ENCODE peak calls at places on chromosomes 11 and 22, in eight cellular contexts. W, L, M, A, X, C, U and K are unnamed samples.

GRCh38 chr11:72233773-72234513 is 9.4 kb downstream of the INPPL1 start:
- DNase-seq in L (no peak), M (peak; percentile 29), U (no peak), X (no peak), W (no peak), A (no peak), C (no peak), K (no peak)

GRCh38 chr11:129788278-129788677 is 27.4 kb upstream of the TMEM45B start:
- DNase-seq in W (no peak), X (no peak), M (no peak), U (no peak), A (no peak), L (no peak), C (no peak), K (no peak)

GRCh38 chr22:47692811-47693210 is 930.4 kb downstream of the TBC1D22A start:
- DNase-seq in U (no peak), M (no peak), L (peak; percentile 9), X (no peak), A (no peak), W (no peak), C (no peak), K (no peak)

GRCh38 chr11:45087301-45087700 is 59.1 kb upstream of the PRDM11 start:
- DNase-seq in A (peak; percentile 75), U (no peak), L (peak; percentile 64), C (peak; percentile 83), X (no peak), M (no peak), W (no peak), K (no peak)

GRCh38 chr11:85682330-85683305 is 3.4 kb downstream of the CCDC89 start:
- DNase-seq in U (no peak), L (peak; percentile 39), A (peak; percentile 11), X (no peak), W (peak; percentile 50), M (peak; percentile 87), C (peak; percentile 66), K (peak; percentile 33)

GRCh38 chr11:33891714-33892327 is at the start of gene LMO2:
- DNase-seq in W (no peak), X (no peak), A (no peak), M (no peak), U (no peak), C (no peak), L (peak; percentile 81), K (no peak)

GRCh38 chr11:7246179-7246578 is 5.5 kb upstream of the SYT9 start:
- DNase-seq in L (no peak), U (peak; percentile 14), C (no peak), W (no peak), M (no peak), X (no peak), A (no peak), K (peak; percentile 37)

GRCh38 chr11:77471520-77472234 is 2.2 kb downstream of the PAK1 start:
- DNase-seq in W (no peak), A (peak; percentile 30), C (no peak), L (peak; percentile 36), X (no peak), M (no peak), U (no peak), K (no peak)

GRCh38 chr11:25838918-25839611 is 492.9 kb upstream of the ANO3 start:
- DNase-seq in M (no peak), X (peak; percentile 2), U (no peak), A (no peak), W (no peak), L (no peak), C (no peak), K (peak; percentile 29)

GRCh38 chr11:111327908-111328624 is 29.7 kb downstream of the POU2AF3 start:
- DNase-seq in M (peak; percentile 88), W (no peak), L (no peak), X (no peak), A (no peak), U (no peak), C (peak; percentile 68), K (no peak)

GRCh38 chr22:37601540-37602442 is 6.8 kb upstream of the GGA1 start:
- DNase-seq in A (peak; percentile 84), U (no peak), M (no peak), X (peak; percentile 24), W (no peak), C (peak; percentile 84), L (no peak), K (no peak)

GRCh38 chr22:40709752-40710413 is 30.6 kb downstream of the MCHR1 start:
- DNase-seq in M (no peak), W (no peak), A (no peak), U (no peak), X (no peak), C (peak; percentile 62), L (no peak), K (no peak)

GRCh38 chr11:71184421-71185210 is 67.8 kb downstream of the SHANK2 start:
- DNase-seq in A (no peak), U (no peak), M (peak; percentile 46), W (no peak), C (no peak), X (no peak), L (no peak), K (no peak)

GRCh38 chr11:123707206-123707605 is 34.3 kb downstream of the ZNF202 start:
- DNase-seq in W (no peak), X (no peak), C (no peak), U (no peak), A (no peak), M (no peak), L (no peak), K (no peak)

GRCh38 chr11:61973603-61974162 is 6.2 kb upstream of the FTH1 start:
- DNase-seq in U (peak; percentile 69), C (no peak), L (no peak), W (no peak), M (peak; percentile 66), X (no peak), A (no peak), K (peak; percentile 87)

GRCh38 chr11:20015101-20015500 is 145.2 kb downstream of the DBX1 start:
- DNase-seq in U (no peak), L (no peak), M (no peak), A (no peak), W (no peak), X (no peak), C (peak; percentile 29), K (no peak)

GRCh38 chr11:27977527-27977926 is 130.4 kb downstream of the KIF18A start:
- DNase-seq in C (no peak), X (no peak), W (no peak), U (no peak), A (no peak), L (no peak), M (no peak), K (peak; percentile 20)

GRCh38 chr22:50419116-50419515 is 55.7 kb downstream of the SBF1 start:
- DNase-seq in U (no peak), L (no peak), A (no peak), W (no peak), C (no peak), M (no peak), X (no peak), K (no peak)

GRCh38 chr11:130243816-130244215 is 70.9 kb downstream of the ZBTB44 start:
- DNase-seq in C (peak; percentile 8), M (no peak), W (no peak), L (no peak), A (no peak), X (no peak), U (no peak), K (no peak)

GRCh38 chr11:10909141-10909883 is 51.5 kb upstream of the ZBED5 start:
- DNase-seq in A (no peak), X (no peak), L (no peak), M (no peak), U (no peak), C (peak; percentile 84), W (no peak), K (no peak)

GRCh38 chr22:50444663-50445062 is 30.2 kb downstream of the SBF1 start:
- DNase-seq in C (peak; percentile 54), X (no peak), A (no peak), L (no peak), W (no peak), M (no peak), U (no peak), K (peak; percentile 15)

GRCh38 chr11:19679952-19680823 is 32.4 kb upstream of the NAV2 start:
- DNase-seq in W (peak; percentile 32), U (peak; percentile 82), L (no peak), C (peak; percentile 94), A (no peak), X (peak; percentile 81), M (peak; percentile 89), K (peak; percentile 84)

GRCh38 chr11:129766858-129767604 is 48.6 kb upstream of the TMEM45B start:
- DNase-seq in M (no peak), X (peak; percentile 19), L (peak; percentile 27), A (no peak), C (peak; percentile 29), U (no peak), W (no peak), K (no peak)

GRCh38 chr11:61120865-61121831 is 18.9 kb downstream of the CD5 start:
- DNase-seq in M (peak; percentile 54), A (no peak), U (no peak), C (no peak), X (no peak), W (no peak), L (no peak), K (peak; percentile 45)

GRCh38 chr11:44427432-44427831 is 117.5 kb upstream of the ALX4 start:
- DNase-seq in A (no peak), M (no peak), X (no peak), C (no peak), W (no peak), U (no peak), L (no peak), K (no peak)

GRCh38 chr11:122159173-122159701 is 43.2 kb upstream of the BLID start:
- DNase-seq in M (no peak), U (no peak), C (peak; percentile 93), A (no peak), L (peak; percentile 70), X (no peak), W (peak; percentile 15), K (no peak)

GRCh38 chr11:1072116-1072820 is 2.4 kb upstream of the MUC2 start:
- DNase-seq in L (peak; percentile 60), W (no peak), X (peak; percentile 69), C (peak; percentile 68), A (peak; percentile 22), M (peak; percentile 56), U (no peak), K (peak; percentile 9)

GRCh38 chr22:47835726-47836125 is 1073.3 kb downstream of the TBC1D22A start:
- DNase-seq in A (no peak), C (peak; percentile 99), U (peak; percentile 81), X (no peak), M (no peak), W (no peak), L (no peak), K (peak; percentile 97)

GRCh38 chr11:102243399-102243884 is 73.8 kb upstream of the BIRC3 start:
- DNase-seq in A (no peak), C (no peak), U (no peak), M (no peak), X (no peak), L (no peak), W (no peak), K (no peak)